ENCODE peak calls at places on chromosome 15, in four cellular contexts. One of them, this sample, is unnamed.

GRCh38 chr15:62739507-62739906 is 303.0 kb upstream of the TPM1 start:
- DNase-seq in WTC11: no peak
- DNase-seq in aorta: no peak
- DNase-seq in EL: peak
- DNase-seq in this sample: no peak

GRCh38 chr15:85383470-85384148 is 3.2 kb downstream of the AKAP13 start:
- DNase-seq in WTC11: no peak
- DNase-seq in aorta: no peak
- DNase-seq in EL: no peak
- DNase-seq in this sample: no peak

GRCh38 chr15:40038267-40038653 is 721 bp downstream of the SRP14 start:
- DNase-seq in aorta: no peak
- DNase-seq in EL: peak
- DNase-seq in WTC11: no peak
- DNase-seq in this sample: no peak

GRCh38 chr15:57158589-57158988 is 217.7 kb upstream of the CGNL1 start:
- DNase-seq in EL: peak
- DNase-seq in WTC11: no peak
- DNase-seq in aorta: no peak
- DNase-seq in this sample: no peak

GRCh38 chr15:27064080-27064479 is 93.1 kb downstream of the GABRG3 start:
- DNase-seq in WTC11: no peak
- DNase-seq in EL: no peak
- DNase-seq in aorta: no peak
- DNase-seq in this sample: no peak

GRCh38 chr15:40901053-40901443 is 6.8 kb downstream of the VPS18 start:
- DNase-seq in aorta: no peak
- DNase-seq in WTC11: no peak
- DNase-seq in EL: no peak
- DNase-seq in this sample: no peak

GRCh38 chr15:88002721-88003120 is 253.8 kb downstream of the NTRK3 start:
- DNase-seq in WTC11: no peak
- DNase-seq in EL: no peak
- DNase-seq in aorta: no peak
- DNase-seq in this sample: no peak

GRCh38 chr15:98907921-98908490 is 99.6 kb downstream of the PGPEP1L start:
- DNase-seq in aorta: no peak
- DNase-seq in WTC11: no peak
- DNase-seq in EL: no peak
- DNase-seq in this sample: no peak

GRCh38 chr15:44883219-44883900 is 73.1 kb upstream of the TERB2 start:
- DNase-seq in EL: no peak
- DNase-seq in aorta: no peak
- DNase-seq in WTC11: no peak
- DNase-seq in this sample: no peak

GRCh38 chr15:73955326-73955725 is 29.1 kb downstream of the LOXL1 start:
- DNase-seq in WTC11: no peak
- DNase-seq in aorta: peak
- DNase-seq in EL: no peak
- DNase-seq in this sample: no peak

GRCh38 chr15:65194826-65195541 is 9.8 kb upstream of the CLPX start:
- DNase-seq in aorta: no peak
- DNase-seq in WTC11: no peak
- DNase-seq in EL: no peak
- DNase-seq in this sample: no peak

GRCh38 chr15:35506272-35506870 is 39.6 kb downstream of the DPH6 start:
- DNase-seq in EL: no peak
- DNase-seq in aorta: no peak
- DNase-seq in WTC11: no peak
- DNase-seq in this sample: no peak

GRCh38 chr15:71411538-71412482 is 296.5 kb downstream of the THSD4 start:
- DNase-seq in WTC11: no peak
- DNase-seq in aorta: peak
- DNase-seq in EL: peak
- DNase-seq in this sample: no peak

GRCh38 chr15:95291878-95292472 is 1038.5 kb upstream of the NR2F2 start:
- DNase-seq in EL: peak
- DNase-seq in aorta: no peak
- DNase-seq in WTC11: no peak
- DNase-seq in this sample: no peak

GRCh38 chr15:68431792-68432401 is at the start of gene ITGA11:
- DNase-seq in EL: peak
- DNase-seq in WTC11: peak
- DNase-seq in aorta: peak
- DNase-seq in this sample: no peak

GRCh38 chr15:94670436-94671034 is 439.2 kb downstream of the MCTP2 start:
- DNase-seq in aorta: no peak
- DNase-seq in WTC11: no peak
- DNase-seq in EL: peak
- DNase-seq in this sample: peak

GRCh38 chr15:77684341-77685081 is 51.8 kb upstream of the LINGO1 start:
- DNase-seq in EL: no peak
- DNase-seq in WTC11: no peak
- DNase-seq in aorta: no peak
- DNase-seq in this sample: no peak

GRCh38 chr15:67039349-67040075 is 25.9 kb upstream of the SMAD3 start:
- DNase-seq in EL: no peak
- DNase-seq in WTC11: peak
- DNase-seq in aorta: peak
- DNase-seq in this sample: no peak

GRCh38 chr15:85615930-85616329 is 178.8 kb downstream of the KLHL25 start:
- DNase-seq in aorta: no peak
- DNase-seq in WTC11: peak
- DNase-seq in EL: peak
- DNase-seq in this sample: peak

GRCh38 chr15:67992834-67993233 is 61.3 kb upstream of the PIAS1 start:
- DNase-seq in WTC11: no peak
- DNase-seq in aorta: no peak
- DNase-seq in EL: no peak
- DNase-seq in this sample: no peak

GRCh38 chr15:63382966-63383710 is 1.5 kb upstream of the CA12 start:
- DNase-seq in aorta: no peak
- DNase-seq in EL: peak
- DNase-seq in WTC11: no peak
- DNase-seq in this sample: no peak

GRCh38 chr15:93033434-93034045 is 55.5 kb downstream of the RGMA start:
- DNase-seq in aorta: no peak
- DNase-seq in EL: no peak
- DNase-seq in WTC11: no peak
- DNase-seq in this sample: no peak

GRCh38 chr15:74179101-74179841 is 5.8 kb downstream of the ISLR start:
- DNase-seq in WTC11: no peak
- DNase-seq in EL: peak
- DNase-seq in aorta: peak
- DNase-seq in this sample: no peak

GRCh38 chr15:95684693-95685115 is 645.8 kb upstream of the NR2F2 start:
- DNase-seq in EL: peak
- DNase-seq in aorta: no peak
- DNase-seq in WTC11: no peak
- DNase-seq in this sample: no peak

GRCh38 chr15:80507638-80508316 is 103.6 kb downstream of the ARNT2 start:
- DNase-seq in aorta: no peak
- DNase-seq in WTC11: no peak
- DNase-seq in EL: peak
- DNase-seq in this sample: no peak

GRCh38 chr15:98428253-98428989 is 219.9 kb upstream of the IGF1R start:
- DNase-seq in aorta: peak
- DNase-seq in EL: peak
- DNase-seq in WTC11: peak
- DNase-seq in this sample: peak

GRCh38 chr15:35692256-35692867 is 146.4 kb upstream of the DPH6 start:
- DNase-seq in aorta: no peak
- DNase-seq in EL: peak
- DNase-seq in WTC11: no peak
- DNase-seq in this sample: no peak

GRCh38 chr15:54033954-54034458 is 55.8 kb downstream of the UNC13C start:
- DNase-seq in aorta: no peak
- DNase-seq in WTC11: no peak
- DNase-seq in EL: no peak
- DNase-seq in this sample: no peak

This sample was measured in central memory CD4-positive, alpha-beta T cell.